ENCODE peak calls at places on chromosome 1, in seven cellular contexts. T, K, E, A, U, M and V are unnamed samples.

GRCh38 chr1:171754971-171755370 is 13.1 kb upstream of the VAMP4 start:
- DNase-seq in T (no peak), K (no peak), E (peak; percentile 21), A (peak; percentile 18), U (no peak), M (no peak), V (no peak)

GRCh38 chr1:169107673-169108160 is 1.2 kb downstream of the ATP1B1 start:
- DNase-seq in T (no peak), K (no peak), E (peak; percentile 48), A (peak; percentile 77), U (no peak), M (no peak), V (no peak)

GRCh38 chr1:236103646-236104218 is 38.6 kb upstream of the GPR137B start:
- DNase-seq in T (peak; percentile 71), K (peak; percentile 65), E (peak; percentile 75), A (peak; percentile 66), U (no peak), M (peak; percentile 60), V (peak; percentile 60)

GRCh38 chr1:211378844-211379243 is 52.2 kb downstream of the TRAF5 start:
- DNase-seq in T (no peak), K (no peak), E (peak; percentile 20), A (peak; percentile 80), U (no peak), M (no peak), V (no peak)

GRCh38 chr1:19033926-19034680 is 77.6 kb upstream of the IFFO2 start:
- DNase-seq in T (no peak), K (no peak), E (no peak), A (peak; percentile 54), U (no peak), M (no peak), V (no peak)

GRCh38 chr1:175287377-175287776 is 94.8 kb upstream of the KIAA0040 start:
- DNase-seq in T (no peak), K (no peak), E (no peak), A (no peak), U (no peak), M (no peak), V (no peak)

GRCh38 chr1:195428927-195429326 is 1179.3 kb downstream of the KCNT2 start:
- DNase-seq in T (no peak), K (no peak), E (no peak), A (no peak), U (no peak), M (no peak), V (no peak)

GRCh38 chr1:25773441-25774125 is 26.4 kb upstream of the SELENON start:
- DNase-seq in T (no peak), K (no peak), E (no peak), A (no peak), U (no peak), M (peak; percentile 82), V (peak; percentile 62)

GRCh38 chr1:16498573-16499359 is 15.3 kb downstream of the RNU1-1 start:
- DNase-seq in T (peak; percentile 93), K (peak; percentile 91), E (peak; percentile 84), A (peak; percentile 64), U (no peak), M (peak; percentile 90), V (peak; percentile 97)

GRCh38 chr1:211952299-211952698 is 83.1 kb downstream of the INTS7 start:
- DNase-seq in T (no peak), K (no peak), E (no peak), A (no peak), U (no peak), M (no peak), V (no peak)

GRCh38 chr1:209550519-209550918 is 33.0 kb upstream of the CAMK1G start:
- DNase-seq in T (no peak), K (no peak), E (no peak), A (no peak), U (no peak), M (no peak), V (no peak)

GRCh38 chr1:209547626-209548025 is 35.9 kb upstream of the CAMK1G start:
- DNase-seq in T (no peak), K (no peak), E (no peak), A (no peak), U (no peak), M (no peak), V (no peak)

GRCh38 chr1:209552406-209553264 is 30.9 kb upstream of the CAMK1G start:
- DNase-seq in T (no peak), K (no peak), E (no peak), A (peak; percentile 17), U (no peak), M (no peak), V (no peak)

GRCh38 chr1:209546390-209547080 is 37.0 kb upstream of the CAMK1G start:
- DNase-seq in T (no peak), K (no peak), E (no peak), A (no peak), U (no peak), M (no peak), V (no peak)

DNA sequence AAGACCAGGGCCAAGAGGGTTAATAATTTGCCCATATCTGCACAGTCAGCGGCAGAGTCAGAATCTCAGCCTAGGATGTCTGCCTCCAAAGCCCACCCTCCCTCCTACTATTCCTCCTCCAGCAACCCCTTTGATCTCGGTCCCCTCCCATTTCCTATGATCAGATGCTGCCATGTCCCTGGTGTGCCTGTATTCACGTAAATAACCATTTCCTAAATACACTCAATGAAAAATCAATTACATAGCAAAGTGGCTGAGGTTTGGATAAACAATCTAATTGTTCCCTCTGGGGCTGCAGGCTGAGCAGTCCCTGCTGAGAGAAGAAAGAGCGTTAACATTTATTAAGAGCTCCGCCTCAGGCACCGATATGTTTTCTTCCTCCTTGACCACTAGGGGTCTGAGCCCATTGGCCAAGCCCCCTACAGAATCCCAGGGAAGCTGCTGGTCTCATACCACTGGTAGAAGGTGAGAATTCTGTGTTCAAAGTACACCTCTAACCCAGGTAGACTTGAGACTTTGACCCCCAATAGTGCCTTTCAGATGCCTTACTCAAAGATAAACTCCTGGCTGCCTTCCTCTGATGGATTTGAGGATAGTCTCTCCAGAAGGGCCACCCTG is 34.0 kb upstream of the CAMK1G start:
- DNase-seq in T (no peak), K (peak; percentile 17), E (no peak), A (no peak), U (no peak), M (no peak), V (peak; percentile 33)
- TF ChIP-seq CTCF in T (peak; percentile 42), K (peak; percentile 59), E (no peak), A (no peak), U (no peak), M (no peak), V (peak; percentile 79)

DNA sequence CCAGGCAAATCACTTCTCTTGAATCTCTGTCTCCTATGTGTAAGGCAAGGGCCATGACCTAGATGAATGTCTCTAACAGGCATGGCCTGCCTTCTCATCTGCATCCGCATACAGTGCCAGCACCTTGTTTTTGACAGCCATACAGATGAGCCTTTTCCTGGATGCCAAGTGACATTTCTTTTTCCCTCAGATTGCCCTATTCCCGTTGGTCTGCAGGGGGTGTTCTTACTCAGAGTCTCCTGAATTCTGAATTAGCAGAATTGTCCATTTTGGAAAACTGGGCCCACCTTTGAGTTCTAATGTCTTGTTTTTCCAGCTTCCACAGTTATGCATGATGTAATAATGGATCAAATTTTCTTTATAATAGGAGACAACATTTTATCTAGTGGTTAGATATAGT is 88.0 kb upstream of the ADAR start:
- DNase-seq in T (no peak), K (no peak), E (peak; percentile 18), A (peak; percentile 5), U (no peak), M (no peak), V (no peak)
- TF ChIP-seq CTCF in T (no peak), K (peak; percentile 38), E (peak; percentile 46), A (peak; percentile 36), U (peak; percentile 30), M (peak; percentile 21), V (peak; percentile 21)

DNA sequence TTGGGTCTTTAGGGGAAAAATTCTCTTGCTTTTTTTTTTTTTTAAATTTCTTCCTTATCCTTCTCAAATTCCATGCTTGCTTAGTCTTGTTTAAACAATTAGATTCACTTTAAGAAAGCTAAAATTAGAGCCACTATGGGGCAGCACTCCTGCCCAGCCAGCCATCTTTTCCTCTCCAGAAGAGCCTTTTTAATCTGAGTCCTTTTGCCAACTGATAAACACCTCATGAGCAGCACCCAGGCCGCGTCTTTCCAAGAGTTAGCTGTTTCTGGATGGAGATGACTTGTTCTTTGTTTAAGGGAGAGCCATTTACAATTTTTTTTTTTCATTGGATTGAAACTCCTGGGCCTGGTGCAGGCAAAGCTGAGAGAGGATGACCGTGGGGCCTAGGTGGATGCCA is 53.3 kb upstream of the TSPAN2 start:
- DNase-seq in T (no peak), K (no peak), E (peak; percentile 49), A (peak; percentile 27), U (no peak), M (no peak), V (no peak)
- TF ChIP-seq CTCF in T (no peak), K (no peak), E (peak; percentile 30), A (peak; percentile 20), U (peak; percentile 28), M (no peak), V (no peak)

DNA sequence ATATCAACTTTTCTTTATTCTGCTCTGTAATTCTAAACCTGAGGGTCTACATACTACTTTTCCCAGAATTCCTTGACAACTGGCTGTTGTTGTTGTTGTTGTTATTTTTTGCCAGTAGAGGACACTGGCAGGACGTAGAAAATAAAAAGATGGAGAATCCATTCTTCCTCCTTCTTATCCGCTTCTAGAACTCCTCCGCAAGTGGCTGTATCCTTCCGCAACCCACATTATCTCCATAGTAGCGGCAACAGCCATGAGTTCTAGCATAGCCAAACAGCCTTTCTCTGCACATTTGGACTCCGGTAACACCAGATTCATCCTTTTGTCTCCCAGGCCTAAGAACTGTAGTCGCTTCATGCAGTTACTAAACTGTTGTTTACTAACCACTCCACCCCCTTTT is 91.1 kb upstream of the CACHD1 start:
- DNase-seq in T (no peak), K (no peak), E (no peak), A (peak; percentile 16), U (no peak), M (no peak), V (no peak)
- TF ChIP-seq CTCF in T (no peak), K (no peak), E (peak; percentile 8), A (peak; percentile 17), U (no peak), M (no peak), V (no peak)

GRCh38 chr1:59977075-59977410 is 50.5 kb upstream of the CYP2J2 start:
- DNase-seq in T (no peak), K (no peak), E (no peak), A (no peak), U (no peak), M (no peak), V (no peak)
- TF ChIP-seq CTCF in T (no peak), K (peak; percentile 26), E (no peak), A (no peak), U (no peak), M (no peak), V (peak; percentile 38)

DNA sequence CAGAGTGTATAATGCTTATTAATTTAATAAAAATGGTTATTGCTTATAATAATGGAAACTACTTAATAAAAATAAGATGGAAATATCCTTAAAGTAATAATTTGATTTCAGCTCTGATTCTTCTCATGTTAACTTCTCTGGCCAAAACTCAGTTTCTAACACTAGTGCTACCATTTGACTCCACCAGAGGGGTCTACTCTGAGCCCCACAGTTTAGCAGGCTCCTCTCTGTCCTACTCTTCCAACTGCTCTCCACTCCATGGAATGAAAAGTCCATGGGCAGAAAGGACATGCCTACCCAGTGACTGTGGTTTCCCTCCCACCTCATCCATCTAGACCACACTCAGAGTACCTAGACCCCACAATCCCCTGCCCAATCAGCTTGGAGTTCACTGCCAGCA is 489.1 kb upstream of the CAMK1G start:
- DNase-seq in T (no peak), K (no peak), E (no peak), A (no peak), U (no peak), M (no peak), V (no peak)
- TF ChIP-seq CTCF in T (no peak), K (peak; percentile 26), E (no peak), A (no peak), U (no peak), M (no peak), V (peak; percentile 30)